ENCODE peak calls at places on chromosomes 7 and 10, in six cellular contexts. One of them, this sample, is unnamed.

GRCh38 chr10:24574161-24574560 is 149.5 kb downstream of the ARHGAP21 start:
- DNase-seq in spleen: peak
- DNase-seq in right lobe of liver: no peak
- DNase-seq in foreskin fibroblast: no peak
- DNase-seq in adipocyte: no peak
- DNase-seq in hepatocyte: no peak
- DNase-seq in this sample: no peak

GRCh38 chr7:57426629-57427003 is 23.4 kb upstream of the ZNF716 start:
- DNase-seq in spleen: no peak
- DNase-seq in right lobe of liver: no peak
- DNase-seq in foreskin fibroblast: no peak
- DNase-seq in adipocyte: no peak
- DNase-seq in hepatocyte: no peak
- DNase-seq in this sample: no peak

GRCh38 chr10:21700474-21700873 is 166.4 kb downstream of the MLLT10 start:
- DNase-seq in spleen: no peak
- DNase-seq in right lobe of liver: no peak
- DNase-seq in foreskin fibroblast: no peak
- DNase-seq in adipocyte: no peak
- DNase-seq in hepatocyte: no peak
- DNase-seq in this sample: no peak

GRCh38 chr7:158494643-158495042 is 93.0 kb downstream of the PTPRN2 start:
- DNase-seq in spleen: no peak
- DNase-seq in right lobe of liver: no peak
- DNase-seq in foreskin fibroblast: no peak
- DNase-seq in adipocyte: no peak
- DNase-seq in hepatocyte: no peak
- DNase-seq in this sample: no peak

GRCh38 chr7:112748381-112748780 is 41.8 kb downstream of the TMEM168 start:
- DNase-seq in spleen: no peak
- DNase-seq in right lobe of liver: no peak
- DNase-seq in foreskin fibroblast: peak
- DNase-seq in adipocyte: peak
- DNase-seq in hepatocyte: no peak
- DNase-seq in this sample: no peak

GRCh38 chr10:77746313-77746712 is 108.7 kb upstream of the KCNMA1 start:
- DNase-seq in spleen: no peak
- DNase-seq in right lobe of liver: no peak
- DNase-seq in foreskin fibroblast: peak
- DNase-seq in adipocyte: peak
- DNase-seq in hepatocyte: no peak
- DNase-seq in this sample: no peak

GRCh38 chr7:71303566-71303965 is 171.6 kb downstream of the GALNT17 start:
- DNase-seq in spleen: no peak
- DNase-seq in right lobe of liver: no peak
- DNase-seq in foreskin fibroblast: no peak
- DNase-seq in adipocyte: no peak
- DNase-seq in hepatocyte: peak
- DNase-seq in this sample: no peak

GRCh38 chr7:133054167-133054840 is 27.6 kb downstream of the CHCHD3 start:
- DNase-seq in spleen: no peak
- DNase-seq in right lobe of liver: no peak
- DNase-seq in foreskin fibroblast: peak
- DNase-seq in adipocyte: peak
- DNase-seq in hepatocyte: no peak
- DNase-seq in this sample: no peak

GRCh38 chr10:33196377-33196706 is 138.1 kb downstream of the NRP1 start:
- DNase-seq in spleen: no peak
- DNase-seq in right lobe of liver: no peak
- DNase-seq in foreskin fibroblast: no peak
- DNase-seq in adipocyte: no peak
- DNase-seq in hepatocyte: no peak
- DNase-seq in this sample: no peak

GRCh38 chr7:128041203-128041602 is 10.0 kb upstream of the LRRC4 start:
- DNase-seq in spleen: no peak
- DNase-seq in right lobe of liver: no peak
- DNase-seq in foreskin fibroblast: peak
- DNase-seq in adipocyte: peak
- DNase-seq in hepatocyte: no peak
- DNase-seq in this sample: no peak

DNA sequence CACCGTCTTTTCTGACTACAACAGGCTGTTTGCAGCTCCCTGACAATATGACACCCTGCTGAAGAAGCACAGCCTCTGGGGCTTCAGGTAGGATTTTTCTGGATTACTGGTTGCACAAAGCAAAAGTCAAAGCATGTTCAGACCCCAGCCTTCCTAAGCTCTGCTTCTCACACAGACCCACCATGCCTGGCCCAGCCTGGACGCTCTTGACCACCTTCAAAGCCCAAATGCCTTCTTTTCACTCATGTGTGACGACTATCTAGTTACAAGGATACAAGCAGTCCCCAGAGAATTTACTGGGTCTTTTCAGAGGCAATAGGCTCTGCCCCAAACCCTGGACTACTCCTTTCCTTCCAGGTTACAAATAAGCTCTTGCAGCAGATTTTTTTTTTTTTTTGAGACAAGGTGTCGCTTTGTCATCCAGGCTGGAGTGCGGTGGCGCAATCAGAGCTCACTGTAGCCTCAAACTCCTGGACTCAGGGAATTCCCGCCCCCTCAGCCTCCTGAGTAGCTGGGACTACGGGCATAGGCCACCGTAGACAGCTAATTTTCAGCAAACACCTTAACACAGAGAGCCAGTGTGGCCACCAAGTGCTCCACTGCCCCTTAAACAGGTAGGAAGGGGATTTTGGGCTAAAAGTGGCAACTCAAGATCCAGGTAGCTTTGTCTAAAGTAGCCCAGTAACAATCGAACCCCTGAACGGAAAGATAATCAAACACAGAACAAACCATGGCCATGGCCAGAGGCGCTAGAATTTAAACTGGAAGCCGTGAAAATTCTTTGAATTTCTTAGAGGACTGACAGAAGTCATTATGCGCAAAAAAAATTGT is 16.2 kb downstream of the SVIL start:
- DNase-seq in spleen: no peak
- DNase-seq in right lobe of liver: peak
- DNase-seq in foreskin fibroblast: peak
- DNase-seq in adipocyte: peak
- DNase-seq in hepatocyte: peak
- DNase-seq in this sample: no peak
- H3K4me3 ChIP-seq in spleen: no peak
- H3K4me3 ChIP-seq in right lobe of liver: no peak
- H3K4me3 ChIP-seq in foreskin fibroblast: no peak
- H3K4me3 ChIP-seq in adipocyte: no peak
- H3K4me3 ChIP-seq in hepatocyte: no peak
- H3K4me3 ChIP-seq in this sample: no peak

GRCh38 chr7:44749992-44750391 is 1.3 kb downstream of the ZMIZ2 start:
- DNase-seq in spleen: peak
- DNase-seq in right lobe of liver: no peak
- DNase-seq in foreskin fibroblast: no peak
- DNase-seq in adipocyte: no peak
- DNase-seq in hepatocyte: no peak
- DNase-seq in this sample: no peak

GRCh38 chr7:44748948-44749731 is 493 bp downstream of the ZMIZ2 start:
- DNase-seq in spleen: no peak
- DNase-seq in right lobe of liver: no peak
- DNase-seq in foreskin fibroblast: peak
- DNase-seq in adipocyte: peak
- DNase-seq in hepatocyte: peak
- DNase-seq in this sample: peak

GRCh38 chr7:44750921-44751571 is 2.4 kb downstream of the ZMIZ2 start:
- DNase-seq in spleen: peak
- DNase-seq in right lobe of liver: no peak
- DNase-seq in foreskin fibroblast: peak
- DNase-seq in adipocyte: no peak
- DNase-seq in hepatocyte: peak
- DNase-seq in this sample: no peak

GRCh38 chr7:44748042-44748947 is at the start of gene ZMIZ2:
- DNase-seq in spleen: peak
- DNase-seq in right lobe of liver: peak
- DNase-seq in foreskin fibroblast: peak
- DNase-seq in adipocyte: peak
- DNase-seq in hepatocyte: peak
- DNase-seq in this sample: peak

DNA sequence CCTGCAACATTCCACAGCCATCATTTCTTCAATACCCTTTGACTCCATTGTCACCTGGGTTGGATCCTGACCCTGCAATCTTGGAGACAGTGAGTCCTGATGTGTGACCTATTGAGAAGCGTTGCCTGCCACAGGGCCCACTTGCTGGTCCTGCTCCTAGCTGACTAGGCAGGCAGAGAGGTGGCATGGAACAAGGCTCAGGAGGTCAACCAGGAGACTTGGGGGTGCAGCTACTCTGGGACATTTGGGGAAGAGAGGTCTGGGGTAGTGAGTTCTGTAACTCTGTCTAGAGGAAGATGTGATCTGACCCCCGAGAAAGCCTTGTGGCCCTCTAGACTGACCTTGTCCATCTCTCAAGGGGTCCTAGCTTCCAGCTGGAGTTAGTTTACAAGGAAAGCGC is 1.8 kb downstream of the ZMIZ2 start:
- DNase-seq in spleen: peak
- DNase-seq in right lobe of liver: no peak
- DNase-seq in foreskin fibroblast: no peak
- DNase-seq in adipocyte: no peak
- DNase-seq in hepatocyte: no peak
- DNase-seq in this sample: no peak
- H3K4me3 ChIP-seq in spleen: peak
- H3K4me3 ChIP-seq in right lobe of liver: no peak
- H3K4me3 ChIP-seq in foreskin fibroblast: no peak
- H3K4me3 ChIP-seq in adipocyte: no peak
- H3K4me3 ChIP-seq in hepatocyte: no peak
- H3K4me3 ChIP-seq in this sample: no peak

GRCh38 chr7:151330181-151330580 is 11.4 kb upstream of the NUB1 start:
- DNase-seq in spleen: no peak
- DNase-seq in right lobe of liver: no peak
- DNase-seq in foreskin fibroblast: no peak
- DNase-seq in adipocyte: no peak
- DNase-seq in hepatocyte: no peak
- DNase-seq in this sample: no peak
- H3K4me3 ChIP-seq in spleen: no peak
- H3K4me3 ChIP-seq in right lobe of liver: no peak
- H3K4me3 ChIP-seq in foreskin fibroblast: no peak
- H3K4me3 ChIP-seq in adipocyte: no peak
- H3K4me3 ChIP-seq in hepatocyte: no peak
- H3K4me3 ChIP-seq in this sample: no peak

DNA sequence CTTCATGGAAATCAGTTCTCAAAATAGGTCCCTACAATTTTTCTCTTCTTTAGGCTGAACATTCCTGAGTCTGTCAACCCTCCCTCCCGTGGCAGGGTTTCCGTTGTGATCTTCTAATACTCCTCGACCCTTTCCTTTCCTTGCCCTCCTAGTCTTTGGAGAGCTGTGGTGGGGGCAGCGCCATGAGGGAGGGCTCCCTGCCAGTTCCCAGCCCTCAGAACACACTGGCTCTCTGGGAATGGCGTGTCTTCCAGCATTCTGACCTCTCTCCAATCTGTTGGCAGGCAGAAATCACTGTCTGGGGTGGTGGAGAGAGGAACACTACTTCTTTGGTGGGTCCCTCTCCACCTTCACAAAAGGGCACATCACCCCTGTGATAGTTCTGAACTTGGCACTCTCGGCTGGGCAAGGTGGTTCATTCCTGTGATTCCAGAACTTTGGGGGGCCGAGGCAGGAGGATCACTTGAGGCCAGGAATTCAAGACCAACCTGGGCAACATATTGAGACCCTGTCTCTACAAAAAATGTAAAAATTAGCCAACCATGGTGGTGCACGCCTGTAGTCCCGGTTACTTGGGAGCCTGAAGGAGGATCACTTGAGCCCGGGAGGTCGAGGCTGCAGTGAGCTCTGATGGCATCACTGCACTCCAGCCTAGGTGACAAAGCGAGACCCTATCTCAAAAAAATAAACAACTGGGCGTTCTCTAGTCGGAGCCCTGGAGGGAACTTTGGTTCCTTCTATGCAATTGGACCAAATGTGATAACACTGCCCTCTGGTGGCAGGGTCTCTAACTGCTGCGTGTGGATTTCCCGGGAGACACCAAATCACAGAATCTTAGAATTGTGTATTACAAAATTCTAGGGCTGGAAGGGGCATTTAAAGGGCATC is 13.1 kb upstream of the ARPC1A start:
- DNase-seq in spleen: peak
- DNase-seq in right lobe of liver: peak
- DNase-seq in foreskin fibroblast: peak
- DNase-seq in adipocyte: peak
- DNase-seq in hepatocyte: peak
- DNase-seq in this sample: peak
- H3K4me3 ChIP-seq in spleen: peak
- H3K4me3 ChIP-seq in right lobe of liver: no peak
- H3K4me3 ChIP-seq in foreskin fibroblast: no peak
- H3K4me3 ChIP-seq in adipocyte: no peak
- H3K4me3 ChIP-seq in hepatocyte: no peak
- H3K4me3 ChIP-seq in this sample: no peak

This sample was measured in aorta.